ENCODE peak calls at places on chromosome 18, in four cellular contexts. M is RKO, J is kidney tubule cell, P is SHP77. W is an unnamed sample.

GRCh38 chr18:29651121-29651675 is 1391.3 kb downstream of the DSC3 start:
- DNase-seq in M (no peak), J (peak; percentile 67), P (no peak), W (peak; percentile 89)

GRCh38 chr18:22563098-22563707 is 145.5 kb upstream of the CTAGE1 start:
- DNase-seq in M (peak; percentile 88), J (peak; percentile 88), P (peak; percentile 43), W (peak; percentile 89)

GRCh38 chr18:23257686-23258565 is 122.6 kb downstream of the CABLES1 start:
- DNase-seq in M (no peak), J (peak; percentile 49), P (no peak), W (peak; percentile 20)

GRCh38 chr18:22607284-22607635 is 189.5 kb upstream of the CTAGE1 start:
- DNase-seq in M (no peak), J (no peak), P (no peak), W (no peak)

GRCh38 chr18:8835556-8835955 is 130.2 kb downstream of the MTCL1 start:
- DNase-seq in M (no peak), J (peak; percentile 31), P (no peak), W (peak; percentile 15)

GRCh38 chr18:48815182-48815520 is 135.6 kb downstream of the SMAD7 start:
- DNase-seq in M (no peak), J (no peak), P (no peak), W (no peak)

GRCh38 chr18:46518438-46518837 is 138.6 kb downstream of the LOXHD1 start:
- DNase-seq in M (no peak), J (peak; percentile 20), P (no peak), W (peak; percentile 17)

GRCh38 chr18:69934866-69935265 is 12.8 kb downstream of the CD226 start:
- DNase-seq in M (no peak), J (no peak), P (no peak), W (no peak)

GRCh38 chr18:48577478-48578190 is 38.8 kb downstream of the CTIF start:
- DNase-seq in M (no peak), J (no peak), P (no peak), W (no peak)

GRCh38 chr18:58615150-58616132 is 13.4 kb downstream of the ALPK2 start:
- DNase-seq in M (peak; percentile 46), J (peak; percentile 73), P (no peak), W (peak; percentile 41)

GRCh38 chr18:76621782-76622495 is 126.9 kb upstream of the ZNF516 start:
- DNase-seq in M (no peak), J (peak; percentile 65), P (no peak), W (peak; percentile 82)

GRCh38 chr18:24027156-24027555 is 12.6 kb downstream of the TTC39C start:
- DNase-seq in M (no peak), J (no peak), P (no peak), W (peak; percentile 95)

GRCh38 chr18:49723648-49724180 is 89.6 kb downstream of the ACAA2 start:
- DNase-seq in M (no peak), J (peak; percentile 44), P (no peak), W (peak; percentile 67)

GRCh38 chr18:48409591-48410094 is 460 bp upstream of the ZBTB7C start:
- DNase-seq in M (no peak), J (peak; percentile 12), P (peak; percentile 35), W (no peak)